ENCODE peak calls at places on chromosome 12, in four cellular contexts. H is stimulated activated CD8-positive, alpha-beta memory T cell treated with anti-CD3 and anti-CD28 coated beads, Interleukin-4, amount 100 ng/mL, for 48 hours; S is memory B cell; J is activated CD4-positive, alpha-beta memory T cell treated with anti-CD3 and anti-CD28 coated beads, Interleukin-2, amount 10 ng/mL, durations not matched to agents 7 days and 5 days. U is an unnamed sample.
A peak's percentile ranks its signal among the peaks of the same experiment; 100 is the strongest.

GRCh38 chr12:64900540-64900939 is 76.1 kb downstream of the TBC1D30 start:
- DNase-seq in H (no peak), S (no peak), J (no peak), U (no peak)

GRCh38 chr12:71469235-71469873 is 29.8 kb downstream of the LGR5 start:
- DNase-seq in H (no peak), S (no peak), J (no peak), U (no peak)

GRCh38 chr12:6953417-6954315 is 2.5 kb downstream of the PTPN6 start:
- DNase-seq in H (peak; percentile 91), S (peak; percentile 72), J (peak; percentile 84), U (peak; percentile 81)

GRCh38 chr12:6145584-6145983 is 21.1 kb upstream of the VWF start:
- DNase-seq in H (no peak), S (no peak), J (no peak), U (no peak)

GRCh38 chr12:11621797-11622423 is 27.6 kb upstream of the ETV6 start:
- DNase-seq in H (peak; percentile 27), S (peak; percentile 39), J (peak; percentile 20), U (no peak)

GRCh38 chr12:109863961-109864712 is 16.2 kb downstream of the GLTP start:
- DNase-seq in H (no peak), S (no peak), J (no peak), U (no peak)

GRCh38 chr12:123289911-123290310 is 18.3 kb upstream of the CDK2AP1 start:
- DNase-seq in H (no peak), S (no peak), J (no peak), U (no peak)

GRCh38 chr12:124778411-124778810 is 85.3 kb downstream of the SCARB1 start:
- DNase-seq in H (peak; percentile 52), S (no peak), J (no peak), U (peak; percentile 41)

GRCh38 chr12:78128236-78128635 is 297.5 kb downstream of the NAV3 start:
- DNase-seq in H (no peak), S (no peak), J (no peak), U (no peak)

GRCh38 chr12:13390381-13390856 is 193.9 kb downstream of the EMP1 start:
- DNase-seq in H (no peak), S (no peak), J (no peak), U (no peak)

GRCh38 chr12:109827566-109828550 is 5.3 kb downstream of the TRPV4 start:
- DNase-seq in H (no peak), S (no peak), J (no peak), U (no peak)